ENCODE peak calls at places on chromosomes 3 and 15, in ten cellular contexts. One of them, this sample, is unnamed. For H3K4me1, the result is how much of the 10 kb centered on the place peaks cover.

GRCh38 chr15:50066202-50066601 is 52.8 kb downstream of the ATP8B4 start:
- DNase-seq in OCI-LY7: no peak
- DNase-seq in HCT116: no peak
- DNase-seq in neuronal stem cell: no peak
- DNase-seq in fibroblast of lung: peak
- DNase-seq in GM23248: peak
- DNase-seq in MM.1S: no peak
- DNase-seq in HepG2: no peak
- DNase-seq in astrocyte: peak
- DNase-seq in SK-N-SH: no peak
- DNase-seq in this sample: no peak

GRCh38 chr15:40328176-40328575 is 4.7 kb downstream of the INAFM2 start:
- DNase-seq in OCI-LY7: no peak
- DNase-seq in HCT116: no peak
- DNase-seq in neuronal stem cell: no peak
- DNase-seq in fibroblast of lung: peak
- DNase-seq in GM23248: no peak
- DNase-seq in MM.1S: peak
- DNase-seq in HepG2: no peak
- DNase-seq in astrocyte: peak
- DNase-seq in SK-N-SH: no peak
- DNase-seq in this sample: peak

GRCh38 chr3:120072867-120073525 is 21.3 kb downstream of the GSK3B start:
- DNase-seq in OCI-LY7: no peak
- DNase-seq in HCT116: no peak
- DNase-seq in neuronal stem cell: no peak
- DNase-seq in fibroblast of lung: no peak
- DNase-seq in GM23248: no peak
- DNase-seq in MM.1S: peak
- DNase-seq in HepG2: no peak
- DNase-seq in astrocyte: no peak
- DNase-seq in SK-N-SH: no peak
- DNase-seq in this sample: no peak

GRCh38 chr3:45054196-45054857 is 28.2 kb downstream of the CLEC3B start:
- DNase-seq in OCI-LY7: no peak
- DNase-seq in HCT116: no peak
- DNase-seq in neuronal stem cell: no peak
- DNase-seq in fibroblast of lung: peak
- DNase-seq in GM23248: peak
- DNase-seq in MM.1S: no peak
- DNase-seq in HepG2: no peak
- DNase-seq in astrocyte: peak
- DNase-seq in SK-N-SH: no peak
- DNase-seq in this sample: no peak

GRCh38 chr3:40381904-40382616 is 4.9 kb upstream of the ENTPD3 start:
- DNase-seq in OCI-LY7: no peak
- DNase-seq in HCT116: no peak
- DNase-seq in neuronal stem cell: no peak
- DNase-seq in fibroblast of lung: no peak
- DNase-seq in GM23248: no peak
- DNase-seq in MM.1S: no peak
- DNase-seq in HepG2: no peak
- DNase-seq in astrocyte: no peak
- DNase-seq in SK-N-SH: no peak
- DNase-seq in this sample: no peak

GRCh38 chr3:172903642-172904041 is 153.1 kb downstream of the ECT2 start:
- DNase-seq in OCI-LY7: no peak
- DNase-seq in HCT116: no peak
- DNase-seq in neuronal stem cell: no peak
- DNase-seq in fibroblast of lung: no peak
- DNase-seq in GM23248: no peak
- DNase-seq in MM.1S: no peak
- DNase-seq in HepG2: no peak
- DNase-seq in astrocyte: no peak
- DNase-seq in SK-N-SH: peak
- DNase-seq in this sample: no peak

GRCh38 chr3:46660003-46660402 is 33.5 kb downstream of the ALS2CL start:
- DNase-seq in OCI-LY7: no peak
- DNase-seq in HCT116: no peak
- DNase-seq in neuronal stem cell: no peak
- DNase-seq in fibroblast of lung: no peak
- DNase-seq in GM23248: peak
- DNase-seq in MM.1S: no peak
- DNase-seq in HepG2: no peak
- DNase-seq in astrocyte: no peak
- DNase-seq in SK-N-SH: no peak
- DNase-seq in this sample: no peak

GRCh38 chr15:67174864-67175573 is 79.4 kb downstream of the AAGAB start:
- DNase-seq in OCI-LY7: peak
- DNase-seq in HCT116: peak
- DNase-seq in neuronal stem cell: no peak
- DNase-seq in fibroblast of lung: peak
- DNase-seq in GM23248: peak
- DNase-seq in MM.1S: no peak
- DNase-seq in HepG2: no peak
- DNase-seq in astrocyte: peak
- DNase-seq in SK-N-SH: peak
- DNase-seq in this sample: peak

GRCh38 chr3:49653016-49653415 is 21.1 kb upstream of the APEH start:
- DNase-seq in OCI-LY7: no peak
- DNase-seq in HCT116: no peak
- DNase-seq in neuronal stem cell: no peak
- DNase-seq in fibroblast of lung: no peak
- DNase-seq in GM23248: no peak
- DNase-seq in MM.1S: no peak
- DNase-seq in HepG2: no peak
- DNase-seq in astrocyte: no peak
- DNase-seq in SK-N-SH: no peak
- DNase-seq in this sample: peak

GRCh38 chr3:101081990-101082389 is 88.8 kb upstream of the ABI3BP start:
- DNase-seq in OCI-LY7: no peak
- DNase-seq in HCT116: no peak
- DNase-seq in neuronal stem cell: no peak
- DNase-seq in fibroblast of lung: peak
- DNase-seq in GM23248: peak
- DNase-seq in MM.1S: no peak
- DNase-seq in HepG2: no peak
- DNase-seq in astrocyte: peak
- DNase-seq in SK-N-SH: no peak
- DNase-seq in this sample: no peak

GRCh38 chr15:64942356-64942755 is 30.7 kb downstream of the ANKDD1A start:
- DNase-seq in OCI-LY7: no peak
- DNase-seq in HCT116: no peak
- DNase-seq in neuronal stem cell: no peak
- DNase-seq in fibroblast of lung: no peak
- DNase-seq in GM23248: no peak
- DNase-seq in MM.1S: no peak
- DNase-seq in HepG2: no peak
- DNase-seq in astrocyte: no peak
- DNase-seq in SK-N-SH: no peak
- DNase-seq in this sample: no peak

GRCh38 chr15:28983432-28984311 is 97.9 kb downstream of the APBA2 start:
- DNase-seq in OCI-LY7: peak
- DNase-seq in HCT116: no peak
- DNase-seq in neuronal stem cell: no peak
- DNase-seq in fibroblast of lung: no peak
- DNase-seq in GM23248: no peak
- DNase-seq in MM.1S: no peak
- DNase-seq in HepG2: no peak
- DNase-seq in astrocyte: no peak
- DNase-seq in SK-N-SH: no peak
- DNase-seq in this sample: no peak

GRCh38 chr3:106006571-106006970 is 137.8 kb upstream of the CBLB start:
- DNase-seq in OCI-LY7: no peak
- DNase-seq in HCT116: no peak
- DNase-seq in neuronal stem cell: no peak
- DNase-seq in fibroblast of lung: peak
- DNase-seq in GM23248: no peak
- DNase-seq in MM.1S: no peak
- DNase-seq in HepG2: no peak
- DNase-seq in astrocyte: no peak
- DNase-seq in SK-N-SH: no peak
- DNase-seq in this sample: no peak

GRCh38 chr3:11509175-11510000 is 134.3 kb downstream of the VGLL4 start:
- DNase-seq in OCI-LY7: peak
- DNase-seq in HCT116: no peak
- DNase-seq in neuronal stem cell: no peak
- DNase-seq in fibroblast of lung: peak
- DNase-seq in GM23248: peak
- DNase-seq in MM.1S: no peak
- DNase-seq in HepG2: peak
- DNase-seq in astrocyte: peak
- DNase-seq in SK-N-SH: peak
- DNase-seq in this sample: peak

GRCh38 chr3:57729339-57730039 is 26.6 kb upstream of the SLMAP start:
- DNase-seq in OCI-LY7: no peak
- DNase-seq in HCT116: no peak
- DNase-seq in neuronal stem cell: no peak
- DNase-seq in fibroblast of lung: peak
- DNase-seq in GM23248: peak
- DNase-seq in MM.1S: no peak
- DNase-seq in HepG2: no peak
- DNase-seq in astrocyte: peak
- DNase-seq in SK-N-SH: no peak
- DNase-seq in this sample: no peak

GRCh38 chr15:78501857-78502256 is 5.5 kb upstream of the HYKK start:
- DNase-seq in OCI-LY7: no peak
- DNase-seq in HCT116: no peak
- DNase-seq in neuronal stem cell: no peak
- DNase-seq in fibroblast of lung: no peak
- DNase-seq in GM23248: no peak
- DNase-seq in MM.1S: no peak
- DNase-seq in HepG2: no peak
- DNase-seq in astrocyte: no peak
- DNase-seq in SK-N-SH: no peak
- DNase-seq in this sample: no peak
- H3K4me1 ChIP-seq in OCI-LY7: under half
- H3K4me1 ChIP-seq in HCT116: under half
- H3K4me1 ChIP-seq in neuronal stem cell: under half
- H3K4me1 ChIP-seq in fibroblast of lung: under half
- H3K4me1 ChIP-seq in GM23248: under half
- H3K4me1 ChIP-seq in MM.1S: under half
- H3K4me1 ChIP-seq in HepG2: under half
- H3K4me1 ChIP-seq in astrocyte: under half
- H3K4me1 ChIP-seq in SK-N-SH: under half
- H3K4me1 ChIP-seq in this sample: under half

GRCh38 chr3:169939320-169939719 is 27.3 kb upstream of the SEC62 start:
- DNase-seq in OCI-LY7: peak
- DNase-seq in HCT116: no peak
- DNase-seq in neuronal stem cell: no peak
- DNase-seq in fibroblast of lung: no peak
- DNase-seq in GM23248: no peak
- DNase-seq in MM.1S: no peak
- DNase-seq in HepG2: no peak
- DNase-seq in astrocyte: no peak
- DNase-seq in SK-N-SH: no peak
- DNase-seq in this sample: no peak
- H2AFZ ChIP-seq in OCI-LY7: peak
- H2AFZ ChIP-seq in HCT116: no peak
- H2AFZ ChIP-seq in neuronal stem cell: no peak
- H2AFZ ChIP-seq in fibroblast of lung: no peak
- H2AFZ ChIP-seq in GM23248: no peak
- H2AFZ ChIP-seq in MM.1S: no peak
- H2AFZ ChIP-seq in HepG2: no peak
- H2AFZ ChIP-seq in astrocyte: no peak
- H2AFZ ChIP-seq in SK-N-SH: no peak
- H2AFZ ChIP-seq in this sample: no peak

DNA sequence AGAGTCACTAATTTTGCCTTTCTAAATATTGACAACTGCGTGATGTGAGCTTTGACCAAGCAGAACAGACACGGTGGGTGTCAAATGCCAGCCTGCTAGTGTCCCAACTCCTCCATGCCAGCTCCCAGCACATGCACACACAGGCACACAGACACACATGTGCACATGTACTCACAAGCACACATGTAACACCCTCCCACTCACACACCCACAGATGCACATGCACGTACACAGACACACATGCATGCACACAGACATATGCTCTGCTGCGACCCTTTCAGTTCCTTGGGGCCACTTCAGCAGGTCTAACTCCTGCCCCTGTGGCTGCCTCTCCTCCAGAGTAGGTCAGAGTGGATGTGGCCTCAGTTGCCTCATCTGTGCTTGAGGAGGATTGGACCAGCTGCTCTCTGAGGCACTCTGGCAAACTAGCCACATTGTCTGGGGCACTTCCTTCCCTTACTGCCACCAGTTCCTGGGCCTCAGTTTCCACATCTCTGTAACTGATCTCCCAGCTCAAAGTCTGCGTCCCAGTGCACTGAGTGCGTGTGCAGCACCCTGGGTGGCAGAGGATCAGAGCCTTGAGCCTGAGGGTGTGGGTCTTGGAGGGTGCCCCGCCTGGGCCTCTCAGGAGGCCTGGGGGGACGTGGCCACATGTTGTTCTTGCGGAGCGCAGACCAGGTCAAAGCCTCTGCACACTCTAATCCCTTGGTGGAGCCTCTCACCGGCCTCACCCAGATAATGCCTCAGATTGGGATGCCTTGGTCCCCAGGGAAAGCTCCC is 55.0 kb upstream of the PRR23E start:
- DNase-seq in OCI-LY7: no peak
- DNase-seq in HCT116: no peak
- DNase-seq in neuronal stem cell: no peak
- DNase-seq in fibroblast of lung: no peak
- DNase-seq in GM23248: no peak
- DNase-seq in MM.1S: no peak
- DNase-seq in HepG2: no peak
- DNase-seq in astrocyte: no peak
- DNase-seq in SK-N-SH: no peak
- DNase-seq in this sample: no peak
- H3K4me3 ChIP-seq in OCI-LY7: no peak
- H3K4me3 ChIP-seq in HCT116: no peak
- H3K4me3 ChIP-seq in neuronal stem cell: no peak
- H3K4me3 ChIP-seq in fibroblast of lung: no peak
- H3K4me3 ChIP-seq in GM23248: no peak
- H3K4me3 ChIP-seq in MM.1S: no peak
- H3K4me3 ChIP-seq in HepG2: no peak
- H3K4me3 ChIP-seq in astrocyte: no peak
- H3K4me3 ChIP-seq in SK-N-SH: no peak
- H3K4me3 ChIP-seq in this sample: no peak

DNA sequence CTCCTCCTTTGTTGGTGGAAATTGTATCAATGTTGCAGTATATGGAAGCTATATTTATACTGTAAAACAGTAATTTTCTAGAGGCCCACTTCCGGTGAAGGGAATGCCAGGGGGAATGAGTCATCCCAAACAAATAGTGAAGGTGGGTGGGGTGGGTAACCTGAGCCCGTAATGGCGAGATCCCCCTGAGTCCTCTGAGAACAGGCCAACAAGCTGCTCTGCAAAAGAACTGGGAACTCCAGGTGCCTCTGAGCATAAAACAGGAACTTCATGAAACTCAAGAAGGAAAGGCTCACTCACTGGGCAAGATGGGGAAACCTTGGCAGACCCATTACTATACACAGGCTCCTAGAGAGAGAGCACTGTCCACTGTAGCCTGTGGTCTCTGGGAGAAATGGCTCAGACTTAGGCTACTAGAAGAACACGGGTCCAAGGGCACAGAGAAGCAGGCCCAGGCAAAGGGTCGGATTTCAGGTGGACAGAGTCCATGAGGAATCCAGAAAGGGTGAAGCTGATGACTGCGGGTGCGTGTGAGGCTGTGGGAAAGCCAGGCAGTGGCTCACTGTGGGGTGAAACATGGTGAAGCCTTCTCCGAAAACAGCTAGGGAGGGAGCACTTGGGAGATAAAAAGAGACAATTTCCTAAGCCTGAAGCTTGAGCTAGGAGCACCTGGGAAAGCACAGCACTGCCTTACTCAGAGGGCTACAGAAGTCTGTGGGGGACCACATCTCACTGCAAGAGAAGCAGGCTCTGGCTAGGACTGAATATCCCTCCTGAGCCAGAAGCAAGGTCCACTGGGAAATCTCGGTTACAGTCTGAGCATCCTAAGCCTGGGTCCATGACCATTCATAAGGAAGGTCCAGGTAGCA is 19.8 kb downstream of the LARP6 start:
- DNase-seq in OCI-LY7: no peak
- DNase-seq in HCT116: peak
- DNase-seq in neuronal stem cell: no peak
- DNase-seq in fibroblast of lung: peak
- DNase-seq in GM23248: peak
- DNase-seq in MM.1S: no peak
- DNase-seq in HepG2: peak
- DNase-seq in astrocyte: peak
- DNase-seq in SK-N-SH: no peak
- DNase-seq in this sample: peak
- H3K4me1 ChIP-seq in OCI-LY7: under half
- H3K4me1 ChIP-seq in HCT116: under half
- H3K4me1 ChIP-seq in neuronal stem cell: under half
- H3K4me1 ChIP-seq in fibroblast of lung: under half
- H3K4me1 ChIP-seq in GM23248: under half
- H3K4me1 ChIP-seq in MM.1S: under half
- H3K4me1 ChIP-seq in HepG2: under half
- H3K4me1 ChIP-seq in astrocyte: under half
- H3K4me1 ChIP-seq in SK-N-SH: under half
- H3K4me1 ChIP-seq in this sample: under half